ENCODE peak calls at places on chromosomes 7 and 10, in ten cellular contexts. K is heart right ventricle, S is foreskin fibroblast, J is upper lobe of left lung, D is BE2C, Z is neural crest cell, H is chondrocyte, M is activated B cell treated with CpG ODN at 0.5 μM for 24 hours, R is fibroblast of the aortic adventitia, E is PC-9. X is an unnamed sample.

GRCh38 chr10:122494833-122495232 is 33.5 kb downstream of the HTRA1 start:
- DNase-seq in K (no peak), S (peak; percentile 49), J (no peak), D (no peak), Z (no peak), H (no peak), M (no peak), R (peak; percentile 76), E (peak; percentile 62), X (no peak)

GRCh38 chr7:37035631-37036030 is 311.3 kb upstream of the AOAH start:
- DNase-seq in K (no peak), S (peak; percentile 6), J (no peak), D (no peak), Z (no peak), H (no peak), M (no peak), R (no peak), E (no peak), X (no peak)

GRCh38 chr10:102644066-102644645 is at the start of gene TRIM8:
- DNase-seq in K (peak; percentile 69), S (peak; percentile 73), J (peak; percentile 94), D (peak; percentile 57), Z (peak; percentile 44), H (peak; percentile 82), M (peak; percentile 73), R (no peak), E (no peak), X (peak; percentile 64)

GRCh38 chr7:112481833-112482669 is 1.3 kb downstream of the LSMEM1 start:
- DNase-seq in K (no peak), S (peak; percentile 92), J (no peak), D (peak; percentile 56), Z (no peak), H (no peak), M (no peak), R (peak; percentile 89), E (peak; percentile 93), X (no peak)

GRCh38 chr7:158300427-158300826 is 287.2 kb downstream of the PTPRN2 start:
- DNase-seq in K (no peak), S (no peak), J (peak; percentile 46), D (no peak), Z (no peak), H (no peak), M (no peak), R (no peak), E (no peak), X (no peak)

GRCh38 chr7:29995652-29996051 is 6.1 kb upstream of the SCRN1 start:
- DNase-seq in K (no peak), S (peak; percentile 37), J (no peak), D (no peak), Z (no peak), H (no peak), M (no peak), R (no peak), E (peak; percentile 74), X (no peak)

GRCh38 chr10:104440221-104440620 is 86.6 kb downstream of the CFAP58 start:
- DNase-seq in K (no peak), S (peak; percentile 55), J (no peak), D (no peak), Z (no peak), H (no peak), M (no peak), R (peak; percentile 31), E (no peak), X (no peak)

GRCh38 chr7:38934536-38934935 is 25.5 kb upstream of the VPS41 start:
- DNase-seq in K (no peak), S (no peak), J (no peak), D (no peak), Z (no peak), H (no peak), M (no peak), R (no peak), E (peak; percentile 87), X (no peak)

DNA sequence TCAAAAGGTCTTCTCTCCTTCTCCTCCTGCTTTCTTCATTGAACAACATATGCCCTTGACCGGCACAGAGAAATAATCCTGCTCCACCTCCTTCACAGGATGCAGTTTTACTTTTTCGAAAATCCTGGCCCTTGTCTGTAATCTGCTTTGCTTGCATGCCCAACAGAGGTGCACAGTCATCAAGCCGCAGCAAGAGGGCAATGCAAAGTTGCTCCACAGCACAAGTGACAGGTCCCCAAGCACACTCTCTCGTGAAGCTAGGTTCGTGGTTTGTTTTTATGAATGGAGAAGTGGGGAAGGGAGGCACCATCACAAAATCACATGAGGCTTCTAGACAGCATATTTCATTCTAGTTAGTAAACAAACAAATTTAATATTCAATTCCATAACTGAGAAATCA is 178.9 kb downstream of the TPK1 start:
- DNase-seq in K (no peak), S (no peak), J (no peak), D (no peak), Z (no peak), H (no peak), M (no peak), R (no peak), E (no peak), X (no peak)
- TF ChIP-seq CTCF in K (no peak), S (no peak), J (no peak), D (no peak), Z (peak; percentile 19), H (no peak), M (no peak), R (no peak), E (no peak), X (no peak)

GRCh38 chr7:45580053-45580872 is 6.1 kb downstream of the ADCY1 start:
- DNase-seq in K (no peak), S (no peak), J (peak; percentile 56), D (peak; percentile 46), Z (no peak), H (no peak), M (no peak), R (no peak), E (no peak), X (no peak)
- TF ChIP-seq CTCF in K (peak; percentile 40), S (peak; percentile 27), J (no peak), D (peak; percentile 44), Z (peak; percentile 47), H (peak; percentile 62), M (no peak), R (peak; percentile 20), E (peak; percentile 50), X (no peak)

GRCh38 chr7:105849122-105849855 is 27.1 kb downstream of the ATXN7L1 start:
- DNase-seq in K (no peak), S (peak; percentile 30), J (no peak), D (no peak), Z (no peak), H (no peak), M (no peak), R (no peak), E (peak; percentile 83), X (peak; percentile 74)
- TF ChIP-seq CTCF in K (no peak), S (no peak), J (no peak), D (no peak), Z (no peak), H (no peak), M (no peak), R (no peak), E (no peak), X (no peak)

GRCh38 chr10:121337356-121337936 is 260.8 kb downstream of the FGFR2 start:
- DNase-seq in K (no peak), S (no peak), J (no peak), D (no peak), Z (no peak), H (no peak), M (no peak), R (no peak), E (no peak), X (no peak)

GRCh38 chr10:121340176-121340850 is 257.9 kb downstream of the FGFR2 start:
- DNase-seq in K (no peak), S (no peak), J (no peak), D (no peak), Z (peak; percentile 52), H (no peak), M (no peak), R (no peak), E (no peak), X (no peak)

GRCh38 chr10:121335386-121335925 is 262.8 kb downstream of the FGFR2 start:
- DNase-seq in K (no peak), S (no peak), J (no peak), D (no peak), Z (no peak), H (no peak), M (no peak), R (no peak), E (no peak), X (no peak)

GRCh38 chr10:121338206-121338991 is 259.8 kb downstream of the FGFR2 start:
- DNase-seq in K (no peak), S (no peak), J (no peak), D (no peak), Z (no peak), H (no peak), M (no peak), R (no peak), E (no peak), X (no peak)

DNA sequence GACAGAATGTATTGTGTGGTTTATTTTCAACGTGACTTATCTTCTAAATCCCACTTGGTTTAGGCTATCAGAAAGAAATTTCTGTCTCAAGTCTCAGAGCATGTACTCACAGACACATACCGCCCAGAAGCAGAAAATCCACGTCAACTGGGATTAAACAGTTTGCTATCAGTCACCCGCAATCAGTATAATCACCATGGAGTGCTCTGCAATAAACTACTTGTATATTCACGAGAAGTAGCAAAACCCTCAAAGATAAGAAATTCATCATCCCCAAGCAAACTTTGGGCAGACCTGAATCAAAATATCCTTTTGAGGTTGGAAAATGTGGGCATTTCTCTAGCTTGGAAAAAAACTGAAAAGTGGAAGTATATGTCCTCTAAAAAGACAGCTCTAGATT is 259.1 kb downstream of the FGFR2 start:
- DNase-seq in K (no peak), S (no peak), J (no peak), D (no peak), Z (no peak), H (no peak), M (no peak), R (no peak), E (no peak), X (no peak)
- TF ChIP-seq CTCF in K (no peak), S (no peak), J (no peak), D (no peak), Z (no peak), H (no peak), M (no peak), R (no peak), E (no peak), X (no peak)

GRCh38 chr10:89555688-89556445 is 20.5 kb upstream of the SLC16A12 start:
- DNase-seq in K (no peak), S (peak; percentile 47), J (no peak), D (no peak), Z (no peak), H (no peak), M (no peak), R (peak; percentile 58), E (no peak), X (no peak)
- TF ChIP-seq CTCF in K (peak; percentile 55), S (no peak), J (no peak), D (peak; percentile 19), Z (no peak), H (peak; percentile 52), M (no peak), R (peak; percentile 26), E (no peak), X (no peak)

GRCh38 chr10:34181545-34182300 is 633.4 kb downstream of the PARD3 start:
- DNase-seq in K (peak; percentile 18), S (peak; percentile 85), J (no peak), D (peak; percentile 88), Z (no peak), H (no peak), M (no peak), R (peak; percentile 79), E (no peak), X (no peak)
- TF ChIP-seq CTCF in K (no peak), S (no peak), J (no peak), D (no peak), Z (no peak), H (peak; percentile 35), M (no peak), R (no peak), E (no peak), X (no peak)

X was measured in natural killer cell.